ENCODE peak calls at places on chromosomes 11 and 22, in nine cellular contexts. V, F, L, U, Q, O, C, M and X are unnamed samples.

GRCh38 chr11:18203723-18204122 is 31.1 kb downstream of the MRGPRX4 start:
- DNase-seq in C (no peak), U (no peak), L (peak; percentile 41), M (no peak), O (peak; percentile 23), F (peak; percentile 17), Q (no peak), V (no peak), X (peak; percentile 69)

GRCh38 chr11:76140912-76141574 is 65.3 kb downstream of the WNT11 start:
- DNase-seq in U (no peak), M (no peak), C (peak; percentile 62), V (no peak), L (no peak), F (no peak), Q (no peak), O (no peak), X (no peak)

GRCh38 chr11:48041877-48042698 is 61.7 kb downstream of the PTPRJ start:
- DNase-seq in M (no peak), U (no peak), O (no peak), V (no peak), L (no peak), F (no peak), Q (no peak), C (no peak), X (no peak)

GRCh38 chr22:19879651-19879995 is 24.9 kb upstream of the GNB1L start:
- DNase-seq in O (no peak), U (no peak), V (no peak), C (peak; percentile 15), M (no peak), Q (peak; percentile 3), F (no peak), L (no peak), X (no peak)

GRCh38 chr11:7600205-7600775 is 73.0 kb downstream of the CYB5R2 start:
- DNase-seq in M (no peak), F (peak; percentile 98), V (no peak), O (peak; percentile 95), C (no peak), Q (peak; percentile 28), L (peak; percentile 85), U (no peak), X (no peak)

GRCh38 chr22:38320605-38321402 is 3.6 kb upstream of the CSNK1E start:
- DNase-seq in L (no peak), C (no peak), V (no peak), O (no peak), F (no peak), Q (no peak), U (no peak), M (no peak), X (no peak)

GRCh38 chr11:120226242-120226641 is 13.7 kb upstream of the POU2F3 start:
- DNase-seq in F (no peak), O (no peak), C (no peak), L (no peak), Q (no peak), U (no peak), M (no peak), V (no peak), X (no peak)

GRCh38 chr11:126146454-126147192 is 64.8 kb downstream of the RPUSD4 start:
- DNase-seq in C (no peak), L (no peak), F (no peak), O (no peak), V (no peak), U (no peak), Q (no peak), M (no peak), X (peak; percentile 39)

GRCh38 chr11:68269414-68270081 is 2.2 kb downstream of the C11orf24 start:
- DNase-seq in M (peak; percentile 63), U (no peak), L (peak; percentile 77), F (peak; percentile 88), C (no peak), V (peak; percentile 79), Q (no peak), O (peak; percentile 90), X (no peak)

GRCh38 chr22:27115816-27116256 is 458.4 kb downstream of the MIAT start:
- DNase-seq in L (peak; percentile 89), M (peak; percentile 66), U (no peak), C (no peak), O (peak; percentile 81), Q (no peak), V (peak; percentile 94), F (peak; percentile 51), X (no peak)

GRCh38 chr11:11958403-11958802 is 50.0 kb downstream of the DKK3 start:
- DNase-seq in O (no peak), L (no peak), C (no peak), F (no peak), Q (no peak), V (no peak), U (no peak), M (no peak), X (no peak)

GRCh38 chr11:117075186-117075585 is 23.0 kb downstream of the SIK3 start:
- DNase-seq in M (no peak), C (no peak), F (peak; percentile 13), Q (no peak), U (no peak), O (no peak), V (no peak), L (peak; percentile 52), X (no peak)

GRCh38 chr22:18997925-18998315 is 61.8 kb upstream of the PRODH start:
- DNase-seq in M (no peak), Q (no peak), F (no peak), L (no peak), O (no peak), C (no peak), U (no peak), V (no peak), X (no peak)

GRCh38 chr11:7251836-7252682 is at the start of gene SYT9:
- DNase-seq in U (no peak), V (no peak), M (no peak), C (peak; percentile 32), Q (no peak), L (no peak), F (peak; percentile 6), O (peak; percentile 26), X (peak; percentile 64)

GRCh38 chr11:72833792-72834501 is 19.7 kb downstream of the ATG16L2 start:
- DNase-seq in U (no peak), L (no peak), Q (no peak), O (no peak), C (peak; percentile 65), M (no peak), F (no peak), V (no peak), X (no peak)

GRCh38 chr22:50528682-50529415 is 963 bp downstream of the TYMP start:
- DNase-seq in M (no peak), V (no peak), L (no peak), O (no peak), C (peak; percentile 44), F (no peak), Q (no peak), U (no peak), X (no peak)

GRCh38 chr22:17802822-17803221 is 28.6 kb upstream of the BID start:
- DNase-seq in O (peak; percentile 11), Q (no peak), L (no peak), V (no peak), C (no peak), M (no peak), U (no peak), F (peak; percentile 21), X (no peak)

GRCh38 chr11:70541176-70541575 is 142.8 kb downstream of the CTTN start:
- DNase-seq in F (no peak), V (no peak), Q (no peak), O (no peak), U (no peak), C (no peak), M (no peak), L (no peak), X (no peak)

GRCh38 chr11:72568861-72569260 is 105.4 kb downstream of the PDE2A start:
- DNase-seq in V (no peak), Q (no peak), F (peak; percentile 34), L (no peak), M (no peak), O (no peak), U (no peak), C (no peak), X (no peak)

GRCh38 chr11:73381589-73381988 is 5.4 kb downstream of the RELT start:
- DNase-seq in V (no peak), M (no peak), O (peak; percentile 24), L (no peak), Q (no peak), C (no peak), F (peak; percentile 33), U (no peak), X (no peak)

GRCh38 chr22:29040385-29041275 is 21.0 kb downstream of the C22orf31 start:
- DNase-seq in F (peak; percentile 91), M (peak; percentile 93), C (peak; percentile 48), U (no peak), L (peak; percentile 76), O (peak; percentile 87), Q (peak; percentile 39), V (peak; percentile 74), X (peak; percentile 77)

GRCh38 chr22:47854680-47855079 is 1092.2 kb downstream of the TBC1D22A start:
- DNase-seq in V (no peak), C (no peak), U (no peak), L (no peak), F (no peak), O (no peak), Q (no peak), M (no peak), X (no peak)

GRCh38 chr11:106473089-106473722 is 395.7 kb downstream of the AASDHPPT start:
- DNase-seq in C (no peak), Q (no peak), V (no peak), L (peak; percentile 55), U (no peak), O (peak; percentile 64), M (no peak), F (no peak), X (no peak)

GRCh38 chr11:122743949-122744876 is 88.7 kb downstream of the UBASH3B start:
- DNase-seq in C (no peak), U (no peak), Q (peak; percentile 18), O (no peak), F (no peak), V (no peak), M (no peak), L (no peak), X (no peak)

GRCh38 chr11:134940441-134941125 is 528.5 kb upstream of the B3GAT1 start:
- DNase-seq in Q (no peak), O (no peak), C (no peak), U (no peak), L (no peak), F (no peak), V (no peak), M (no peak), X (no peak)

GRCh38 chr11:4531666-4532065 is 13.3 kb upstream of the OR52M1 start:
- DNase-seq in M (no peak), C (no peak), U (no peak), L (no peak), O (no peak), F (no peak), V (no peak), Q (no peak), X (no peak)